ENCODE peak calls at places on chromosomes 11 and 22, in four cellular contexts. G is right lobe of liver, B is cardiac fibroblast, M is astrocyte of the spinal cord. H is an unnamed sample.

GRCh38 chr11:19284881-19285280 is 44.1 kb upstream of the E2F8 start:
- DNase-seq in G (no peak), M (no peak), B (no peak), H (no peak)

GRCh38 chr11:81987829-81988472 is 745.7 kb downstream of the FAM181B start:
- DNase-seq in M (peak; percentile 22), B (peak; percentile 37), G (peak; percentile 24), H (peak; percentile 30)

GRCh38 chr11:112817376-112817775 is 143.8 kb upstream of the NCAM1 start:
- DNase-seq in M (no peak), B (no peak), G (no peak), H (no peak)

GRCh38 chr11:73942030-73942429 is 8.8 kb upstream of the DNAJB13 start:
- DNase-seq in M (no peak), B (no peak), G (no peak), H (no peak)

GRCh38 chr11:10657308-10658271 is 36.0 kb downstream of the IRAG1 start:
- DNase-seq in G (no peak), B (peak; percentile 84), M (peak; percentile 87), H (peak; percentile 75)

GRCh38 chr22:19872779-19873137 is 18.1 kb upstream of the GNB1L start:
- DNase-seq in B (no peak), M (no peak), G (peak; percentile 21), H (no peak)

GRCh38 chr11:83751041-83751440 is 464.9 kb upstream of the CCDC90B start:
- DNase-seq in G (no peak), B (no peak), M (no peak), H (no peak)

GRCh38 chr11:129444274-129444673 is 68.6 kb downstream of the BARX2 start:
- DNase-seq in M (no peak), G (no peak), B (no peak), H (no peak)

GRCh38 chr22:49638788-49639187 is 188.9 kb downstream of the BRD1 start:
- DNase-seq in B (no peak), M (peak; percentile 12), G (peak; percentile 49), H (no peak)

GRCh38 chr22:38455530-38456271 is 702 bp upstream of the KCNJ4 start:
- DNase-seq in G (no peak), M (no peak), B (peak; percentile 45), H (no peak)

GRCh38 chr11:110763249-110764011 is 51.2 kb upstream of the ARHGAP20 start:
- DNase-seq in M (peak; percentile 80), G (peak; percentile 83), B (peak; percentile 57), H (peak; percentile 57)

GRCh38 chr11:59615637-59616395 is at the start of gene OSBP:
- DNase-seq in G (peak; percentile 98), M (peak; percentile 100), B (peak; percentile 100), H (peak; percentile 100)
- TF ChIP-seq CTCF in G (no peak), M (no peak), B (no peak), H (no peak)

DNA sequence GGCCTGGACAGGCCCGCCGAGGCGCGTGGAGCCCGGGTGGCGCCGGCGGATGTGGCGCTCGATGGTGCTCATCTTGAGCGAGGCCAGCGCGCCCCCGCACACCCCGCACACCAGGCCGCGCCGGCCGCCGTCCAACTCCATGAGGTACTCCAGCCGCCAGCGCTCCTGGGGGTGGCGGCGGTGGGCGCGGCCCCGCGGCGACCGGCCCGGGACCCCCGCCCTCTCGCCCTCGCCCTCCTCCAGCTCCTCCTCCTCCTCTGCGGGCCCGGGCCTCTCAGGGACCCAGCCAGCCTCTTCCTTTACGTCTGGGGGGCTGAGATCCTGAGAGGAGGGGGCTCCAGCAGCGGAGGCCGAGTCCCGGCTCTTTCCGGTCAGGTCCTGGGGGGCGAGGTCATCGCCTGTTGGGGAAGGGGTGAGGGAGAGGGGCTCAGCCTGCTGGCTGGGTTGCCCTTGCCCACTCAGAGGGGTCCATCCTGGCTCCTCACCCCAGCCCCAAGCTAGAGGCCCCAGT is 4.3 kb downstream of the ZFTA start:
- DNase-seq in G (no peak), B (no peak), M (no peak), H (no peak)
- H3K4me3 ChIP-seq in G (peak overlapping the region; percentile 56), B (no peak overlapping the region), M (no peak overlapping the region), H (no peak overlapping the region)

GRCh38 chr22:22507743-22508273 is 734 bp downstream of the ZNF280B start:
- DNase-seq in G (no peak), B (peak; percentile 1), M (peak; percentile 1), H (no peak)

GRCh38 chr22:22506736-22507135 is 1.8 kb downstream of the ZNF280B start:
- DNase-seq in B (no peak), G (no peak), M (no peak), H (no peak)

GRCh38 chr22:22513619-22514018 is 5.1 kb upstream of the ZNF280B start:
- DNase-seq in G (no peak), M (no peak), B (no peak), H (no peak)

DNA sequence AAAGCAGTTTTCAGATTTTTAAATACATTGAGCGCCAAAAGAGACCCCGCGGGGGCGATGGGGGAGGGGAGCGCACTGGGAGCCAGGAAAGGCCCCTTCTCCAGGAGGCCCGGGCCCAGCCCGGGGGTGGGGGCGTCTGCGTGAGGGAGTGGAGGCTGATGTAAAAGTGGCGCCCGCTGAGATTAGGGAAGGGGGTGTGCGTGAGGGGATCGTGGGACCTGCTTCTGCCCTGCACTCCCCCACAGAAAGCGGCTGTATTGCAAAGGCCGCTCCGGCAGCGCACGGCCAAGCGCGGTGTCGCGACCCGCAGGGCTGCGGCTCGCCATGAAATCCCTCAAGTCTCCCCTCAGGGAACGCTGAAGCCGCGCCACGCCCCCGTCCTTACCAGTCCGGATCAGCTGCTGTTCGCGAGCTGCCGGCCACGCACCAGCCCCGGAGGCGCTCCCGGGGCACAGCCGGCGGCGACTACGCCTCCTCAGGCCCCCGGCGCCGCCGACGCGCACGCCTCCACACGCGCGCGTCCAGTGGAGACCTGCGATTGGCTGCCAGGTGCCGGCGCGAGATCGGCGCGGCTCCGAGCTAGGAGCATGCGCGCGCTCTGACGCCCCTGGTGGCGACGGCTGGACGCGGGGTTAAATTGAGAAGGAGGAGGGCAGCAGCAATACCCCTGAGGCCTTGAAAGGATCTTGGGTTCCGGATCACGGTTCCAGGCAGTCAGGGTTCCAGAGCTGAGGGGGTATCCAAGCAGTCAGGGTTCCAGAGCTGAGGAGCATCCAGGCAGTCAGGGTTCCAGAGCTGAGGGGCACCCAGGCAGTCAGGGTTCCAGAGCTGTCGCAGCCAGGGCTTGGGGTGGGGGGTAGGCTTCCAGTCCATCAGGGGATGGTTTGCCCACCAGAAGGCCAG is at the start of gene ZNF280B:
- DNase-seq in G (peak; percentile 51), M (peak; percentile 87), B (peak; percentile 85), H (peak; percentile 84)
- TF ChIP-seq CTCF in G (peak; percentile 25), M (peak; percentile 77), B (peak; percentile 75), H (peak; percentile 63)

GRCh38 chr11:36408476-36409136 is 101.5 kb downstream of the TRAF6 start:
- DNase-seq in M (no peak), G (no peak), B (no peak), H (no peak)

GRCh38 chr11:36409152-36409713 is 100.8 kb downstream of the TRAF6 start:
- DNase-seq in B (peak; percentile 78), G (no peak), M (peak; percentile 75), H (peak; percentile 84)

GRCh38 chr11:36412781-36413383 is 97.2 kb downstream of the TRAF6 start:
- DNase-seq in B (no peak), M (peak; percentile 74), G (no peak), H (peak; percentile 39)

GRCh38 chr11:36407360-36407759 is 102.7 kb downstream of the TRAF6 start:
- DNase-seq in M (no peak), B (no peak), G (no peak), H (no peak)

DNA sequence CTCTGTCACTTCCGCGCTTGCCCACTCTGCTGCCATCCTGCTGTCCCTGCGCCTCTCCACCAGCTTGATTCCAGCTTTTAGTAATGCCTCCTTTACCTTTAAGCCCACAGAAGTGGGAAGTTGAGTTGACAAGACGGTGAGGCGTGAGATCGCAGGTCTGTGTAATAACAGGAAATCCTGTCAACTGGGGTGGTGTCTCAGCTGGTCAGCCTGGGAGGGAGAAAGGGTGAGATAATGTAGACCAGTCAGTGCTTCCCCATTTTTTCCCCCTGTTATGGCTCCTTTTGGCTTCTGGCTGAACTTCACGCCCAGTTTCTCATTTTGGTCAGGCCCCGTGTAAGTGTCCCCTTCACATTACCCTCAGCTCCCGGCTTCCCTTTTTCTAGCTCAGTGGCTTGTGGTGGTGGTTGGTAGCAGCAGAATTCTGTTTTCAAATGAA is 98.9 kb downstream of the TRAF6 start:
- DNase-seq in B (no peak), G (peak; percentile 37), M (no peak), H (peak; percentile 38)
- H3K4me3 ChIP-seq in B (no peak overlapping the region), G (no peak overlapping the region), M (no peak overlapping the region), H (no peak overlapping the region)

GRCh38 chr11:70790671-70791300 is 392.5 kb downstream of the CTTN start:
- DNase-seq in B (no peak), G (no peak), M (no peak), H (no peak)
- TF ChIP-seq CTCF in B (no peak), G (no peak), M (peak; percentile 21), H (no peak)

GRCh38 chr11:31355817-31356216 is 13.7 kb downstream of the DCDC1 start:
- DNase-seq in G (no peak), B (no peak), M (no peak), H (no peak)

GRCh38 chr11:31355131-31355530 is 14.4 kb downstream of the DCDC1 start:
- DNase-seq in B (peak; percentile 33), G (no peak), M (no peak), H (peak; percentile 58)
- H3K4me3 ChIP-seq in B (no peak overlapping the region), G (no peak overlapping the region), M (no peak overlapping the region), H (no peak overlapping the region)

DNA sequence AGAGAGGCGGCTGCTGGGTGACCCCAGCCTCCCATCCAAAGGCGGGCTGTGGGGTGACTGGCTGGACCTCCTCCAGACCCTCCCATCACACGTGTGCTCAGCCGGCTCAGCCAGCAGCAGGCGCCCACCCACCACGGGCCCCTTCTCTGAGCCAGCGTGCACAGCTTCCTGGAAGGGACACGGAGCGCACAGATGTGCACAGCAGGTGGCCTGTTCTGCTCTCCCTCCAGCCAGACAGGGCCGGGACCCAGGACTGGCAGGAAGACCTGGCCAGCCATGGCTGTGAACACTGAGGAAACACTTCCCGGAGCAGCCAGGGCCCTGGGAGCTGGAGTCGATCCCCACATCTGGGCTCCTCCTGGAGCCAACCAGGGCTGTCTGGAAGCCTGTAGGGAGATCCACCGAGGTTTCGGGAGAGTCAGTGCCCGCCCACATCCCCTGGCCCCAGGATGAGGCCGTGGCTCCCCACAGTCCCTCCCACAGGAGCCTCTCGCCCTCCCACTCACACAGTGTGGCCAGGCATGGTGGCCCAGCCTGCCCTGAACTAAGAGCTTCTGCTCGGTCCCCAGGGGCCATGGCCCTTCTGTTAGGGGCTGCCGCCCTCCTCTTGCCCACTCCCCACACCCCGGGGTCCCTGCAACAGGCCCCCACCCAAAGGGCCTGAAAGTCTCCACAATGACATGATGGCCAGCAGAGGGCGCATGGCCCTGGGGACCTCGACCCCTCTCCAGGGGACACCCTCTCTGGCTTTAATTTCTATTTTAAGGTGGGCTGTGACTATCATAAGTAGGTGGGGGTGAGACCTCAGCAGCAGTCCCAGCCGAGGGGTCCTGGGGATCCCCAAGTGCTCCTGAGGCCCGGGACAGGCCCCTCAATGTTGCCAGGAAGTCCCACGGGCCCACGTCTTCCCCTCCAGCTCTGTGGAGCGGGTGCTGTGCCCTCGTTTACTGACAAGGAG is 90.6 kb upstream of the FGF3 start:
- DNase-seq in G (peak; percentile 17), B (no peak), M (peak; percentile 19), H (no peak)
- TF ChIP-seq CTCF in G (peak; percentile 61), B (peak; percentile 62), M (peak; percentile 76), H (peak; percentile 62)

GRCh38 chr11:2892215-2893020 is 6.8 kb upstream of the CDKN1C start:
- DNase-seq in G (peak; percentile 73), B (peak; percentile 69), M (peak; percentile 59), H (peak; percentile 60)

GRCh38 chr11:2891291-2891690 is 5.7 kb upstream of the CDKN1C start:
- DNase-seq in B (no peak), G (no peak), M (peak; percentile 17), H (no peak)

GRCh38 chr11:2893935-2894334 is 8.4 kb upstream of the CDKN1C start:
- DNase-seq in G (no peak), B (no peak), M (no peak), H (no peak)

GRCh38 chr11:2891901-2892214 is 6.3 kb upstream of the CDKN1C start:
- DNase-seq in G (peak; percentile 74), M (no peak), B (no peak), H (no peak)

GRCh38 chr11:2893021-2893528 is 7.5 kb upstream of the CDKN1C start:
- DNase-seq in G (no peak), M (no peak), B (no peak), H (no peak)
- H3K4me3 ChIP-seq in G (peak overlapping the region; percentile 11), M (peak overlapping the region; percentile 42), B (peak overlapping the region; percentile 45), H (peak overlapping the region; percentile 51)